ENCODE peak calls at places on chromosomes 11 and 22, in five cellular contexts. N, O, P, Q and T are unnamed samples.

GRCh38 chr11:27976262-27976661 is 131.7 kb downstream of the KIF18A start:
- DNase-seq in O (no peak), N (no peak), P (no peak), Q (no peak), T (no peak)

GRCh38 chr22:50161508-50162390 is 8.8 kb upstream of the PANX2 start:
- DNase-seq in N (no peak), O (no peak), Q (no peak), P (no peak), T (no peak)

GRCh38 chr22:27775087-27775697 is 26.4 kb downstream of the MN1 start:
- DNase-seq in Q (no peak), P (no peak), O (no peak), N (no peak), T (no peak)

GRCh38 chr22:20221421-20222340 is 46.4 kb downstream of the RTN4R start:
- DNase-seq in N (peak; percentile 38), Q (no peak), P (peak; percentile 76), O (no peak), T (no peak)

GRCh38 chr22:48702573-48703264 is 1125.0 kb downstream of the BRD1 start:
- DNase-seq in O (no peak), N (peak; percentile 12), Q (no peak), P (peak; percentile 71), T (no peak)

GRCh38 chr11:79110796-79111195 is 330.0 kb downstream of the TENM4 start:
- DNase-seq in N (no peak), O (no peak), P (no peak), Q (no peak), T (no peak)

GRCh38 chr22:32576553-32577255 is 102.1 kb downstream of the FBXO7 start:
- DNase-seq in O (no peak), Q (no peak), N (no peak), P (no peak), T (peak; percentile 19)

GRCh38 chr11:1442163-1442562 is 44.4 kb downstream of the MOB2 start:
- DNase-seq in P (no peak), N (no peak), Q (no peak), O (no peak), T (no peak)

GRCh38 chr11:81237139-81237538 is 1496.5 kb downstream of the FAM181B start:
- DNase-seq in O (no peak), Q (peak; percentile 36), P (no peak), N (no peak), T (peak; percentile 53)

GRCh38 chr11:100687032-100687629 is at the start of gene ARHGAP42:
- DNase-seq in O (peak; percentile 63), Q (peak; percentile 76), P (peak; percentile 58), N (peak; percentile 72), T (peak; percentile 75)

GRCh38 chr11:119663279-119663678 is 65.7 kb downstream of the NECTIN1 start:
- DNase-seq in O (no peak), N (no peak), Q (no peak), P (no peak), T (no peak)

GRCh38 chr11:102495161-102496042 is 35.1 kb downstream of the MMP7 start:
- DNase-seq in O (no peak), P (peak; percentile 39), Q (peak; percentile 63), N (no peak), T (peak; percentile 58)

GRCh38 chr11:46362146-46363030 is 15.1 kb downstream of the DGKZ start:
- DNase-seq in O (no peak), Q (no peak), P (no peak), N (peak; percentile 19), T (no peak)
- H3K4me1 ChIP-seq in O (peaks cover 20% of the 10 kb centered on the region), Q (peaks cover 3% of the 10 kb centered on the region), P (peaks cover 48% of the 10 kb centered on the region), N (peaks cover 85% of the 10 kb centered on the region), T (no peaks in the 10 kb centered on the region)

GRCh38 chr11:75289919-75290318 is 49.3 kb downstream of the TPBGL start:
- DNase-seq in P (no peak), Q (no peak), O (no peak), N (no peak), T (no peak)

GRCh38 chr11:75291741-75292140 is 51.2 kb downstream of the TPBGL start:
- DNase-seq in O (no peak), N (no peak), P (no peak), Q (no peak), T (no peak)

GRCh38 chr11:75286826-75287465 is 46.4 kb downstream of the TPBGL start:
- DNase-seq in N (no peak), Q (no peak), O (no peak), P (no peak), T (no peak)

GRCh38 chr11:75287579-75287978 is 47.0 kb downstream of the TPBGL start:
- DNase-seq in Q (no peak), O (no peak), P (no peak), N (no peak), T (no peak)

DNA sequence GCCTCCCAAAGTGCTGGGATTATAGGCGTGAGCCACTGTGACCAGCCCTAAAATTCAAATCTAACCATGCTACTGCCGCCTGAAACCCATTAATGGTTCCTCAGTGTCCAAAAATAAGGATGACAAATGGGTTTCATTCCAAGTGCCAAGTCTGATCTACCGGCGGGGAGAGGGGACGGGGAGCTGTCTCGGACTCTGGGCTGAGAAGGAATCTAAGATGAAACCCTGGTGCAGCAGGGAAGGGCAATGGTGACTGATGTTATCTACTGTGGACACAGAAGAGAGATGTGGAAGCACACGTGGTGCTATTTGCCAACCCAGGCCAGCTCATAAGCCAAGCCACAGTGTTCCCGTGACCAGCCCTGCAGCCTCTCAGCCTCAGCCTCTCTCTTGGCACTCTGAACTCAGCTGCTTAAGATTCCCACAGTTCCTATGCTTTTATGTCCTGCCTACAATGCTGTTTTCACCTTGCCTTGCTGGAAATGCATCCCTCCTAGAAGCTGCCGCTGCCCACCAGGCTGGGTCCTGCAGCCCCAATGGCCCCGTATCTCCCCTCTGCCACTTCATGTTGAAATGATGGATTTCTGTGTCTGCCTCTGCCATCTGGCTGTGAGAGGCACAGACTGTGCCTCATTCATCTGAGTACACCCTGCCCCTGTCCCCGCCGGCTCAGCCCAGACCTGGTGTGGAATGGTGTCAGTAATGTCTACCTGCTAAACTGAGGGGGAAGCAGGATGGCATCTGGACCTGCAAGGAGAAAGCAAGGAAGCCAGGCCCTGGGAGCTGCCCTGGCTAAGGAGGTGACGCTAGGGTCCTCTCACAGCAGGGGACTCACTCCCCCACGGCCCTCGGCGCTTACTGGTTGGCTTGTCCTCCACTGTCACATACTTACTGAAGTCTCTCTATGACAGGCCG is 48.5 kb downstream of the TPBGL start:
- DNase-seq in P (no peak), O (no peak), N (no peak), Q (no peak), T (no peak)
- H3K36me3 ChIP-seq in P (peaks cover 3% of the 10 kb centered on the region), O (no peaks in the 10 kb centered on the region), N (peaks cover 39% of the 10 kb centered on the region), Q (no peaks in the 10 kb centered on the region), T (no peaks in the 10 kb centered on the region)

GRCh38 chr11:8729837-8730696 is 47.5 kb downstream of the RPL27A start:
- DNase-seq in Q (no peak), N (no peak), O (no peak), P (no peak), T (no peak)

GRCh38 chr11:8732748-8733241 is 50.2 kb downstream of the RPL27A start:
- DNase-seq in P (peak; percentile 79), O (peak; percentile 56), Q (no peak), N (peak; percentile 76), T (no peak)

GRCh38 chr11:8730697-8731020 is 48.1 kb downstream of the RPL27A start:
- DNase-seq in P (no peak), N (no peak), O (no peak), Q (no peak), T (no peak)

GRCh38 chr11:8732276-8732675 is 49.7 kb downstream of the RPL27A start:
- DNase-seq in O (no peak), N (no peak), Q (no peak), P (no peak), T (no peak)

GRCh38 chr11:8731647-8732188 is 49.1 kb downstream of the RPL27A start:
- DNase-seq in Q (no peak), N (no peak), P (no peak), O (no peak), T (no peak)
- H3K4me1 ChIP-seq in Q (peaks cover 7% of the 10 kb centered on the region), N (peaks cover 93% of the 10 kb centered on the region), P (peaks cover 32% of the 10 kb centered on the region), O (peaks cover 24% of the 10 kb centered on the region), T (no peaks in the 10 kb centered on the region)

GRCh38 chr11:36014906-36015305 is 71.0 kb downstream of the LDLRAD3 start:
- DNase-seq in O (no peak), Q (no peak), N (no peak), P (no peak), T (no peak)
- H3K36me3 ChIP-seq in O (no peaks in the 10 kb centered on the region), Q (no peaks in the 10 kb centered on the region), N (no peaks in the 10 kb centered on the region), P (no peaks in the 10 kb centered on the region), T (no peaks in the 10 kb centered on the region)